ENCODE peak calls at places on chromosomes 16 and 17, in four cellular contexts. One of them, this sample, is unnamed.

GRCh38 chr16:10787304-10787703 is 31.3 kb downstream of the TVP23A start:
- DNase-seq in MM.1S: no peak
- DNase-seq in Peyer's patch: no peak
- DNase-seq in body of pancreas: no peak
- DNase-seq in this sample: no peak

GRCh38 chr17:74077231-74077630 is 126.2 kb upstream of the RPL38 start:
- DNase-seq in MM.1S: no peak
- DNase-seq in Peyer's patch: no peak
- DNase-seq in body of pancreas: no peak
- DNase-seq in this sample: no peak

GRCh38 chr16:29816694-29817441 is 916 bp downstream of the PAGR1 start:
- DNase-seq in MM.1S: peak; percentile 71
- DNase-seq in Peyer's patch: peak; percentile 76
- DNase-seq in body of pancreas: peak; percentile 74
- DNase-seq in this sample: no peak

GRCh38 chr16:84378567-84378966 is 10.2 kb downstream of the ATP2C2 start:
- DNase-seq in MM.1S: no peak
- DNase-seq in Peyer's patch: no peak
- DNase-seq in body of pancreas: no peak
- DNase-seq in this sample: no peak

GRCh38 chr17:77843878-77844260 is 114.6 kb upstream of the TNRC6C start:
- DNase-seq in MM.1S: no peak
- DNase-seq in Peyer's patch: no peak
- DNase-seq in body of pancreas: no peak
- DNase-seq in this sample: no peak

GRCh38 chr17:12046786-12047185 is 26.1 kb downstream of the MAP2K4 start:
- DNase-seq in MM.1S: no peak
- DNase-seq in Peyer's patch: no peak
- DNase-seq in body of pancreas: no peak
- DNase-seq in this sample: no peak

GRCh38 chr17:50268040-50268439 is 6.2 kb upstream of the TMEM92 start:
- DNase-seq in MM.1S: no peak
- DNase-seq in Peyer's patch: no peak
- DNase-seq in body of pancreas: no peak
- DNase-seq in this sample: no peak

GRCh38 chr16:85246473-85246872 is 134.2 kb upstream of the CIBAR2 start:
- DNase-seq in MM.1S: no peak
- DNase-seq in Peyer's patch: no peak
- DNase-seq in body of pancreas: no peak
- DNase-seq in this sample: no peak

GRCh38 chr16:74713325-74713724 is 12.7 kb upstream of the MLKL start:
- DNase-seq in MM.1S: no peak
- DNase-seq in Peyer's patch: no peak
- DNase-seq in body of pancreas: no peak
- DNase-seq in this sample: no peak

GRCh38 chr17:77186141-77186604 is 45.4 kb downstream of the SEC14L1 start:
- DNase-seq in MM.1S: no peak
- DNase-seq in Peyer's patch: peak; percentile 57
- DNase-seq in body of pancreas: no peak
- DNase-seq in this sample: no peak

GRCh38 chr17:7997186-7997585 is 5.2 kb upstream of the GUCY2D start:
- DNase-seq in MM.1S: peak; percentile 94
- DNase-seq in Peyer's patch: peak; percentile 64
- DNase-seq in body of pancreas: peak; percentile 62
- DNase-seq in this sample: no peak

GRCh38 chr16:648071-648785 is 937 bp upstream of the WDR90 start:
- DNase-seq in MM.1S: peak; percentile 81
- DNase-seq in Peyer's patch: peak; percentile 90
- DNase-seq in body of pancreas: peak; percentile 88
- DNase-seq in this sample: no peak

GRCh38 chr16:67399218-67399733 is 6.0 kb upstream of the TPPP3 start:
- DNase-seq in MM.1S: no peak
- DNase-seq in Peyer's patch: peak; percentile 70
- DNase-seq in body of pancreas: peak; percentile 38
- DNase-seq in this sample: no peak

GRCh38 chr16:82834156-82834758 is 207.5 kb downstream of the CDH13 start:
- DNase-seq in MM.1S: no peak
- DNase-seq in Peyer's patch: no peak
- DNase-seq in body of pancreas: no peak
- DNase-seq in this sample: no peak

GRCh38 chr17:61324540-61324868 is 75.1 kb upstream of the TBX2 start:
- DNase-seq in MM.1S: no peak
- DNase-seq in Peyer's patch: no peak
- DNase-seq in body of pancreas: no peak
- DNase-seq in this sample: no peak

GRCh38 chr16:77556203-77556602 is 121.4 kb upstream of the ADAMTS18 start:
- DNase-seq in MM.1S: no peak
- DNase-seq in Peyer's patch: no peak
- DNase-seq in body of pancreas: no peak
- DNase-seq in this sample: no peak

DNA sequence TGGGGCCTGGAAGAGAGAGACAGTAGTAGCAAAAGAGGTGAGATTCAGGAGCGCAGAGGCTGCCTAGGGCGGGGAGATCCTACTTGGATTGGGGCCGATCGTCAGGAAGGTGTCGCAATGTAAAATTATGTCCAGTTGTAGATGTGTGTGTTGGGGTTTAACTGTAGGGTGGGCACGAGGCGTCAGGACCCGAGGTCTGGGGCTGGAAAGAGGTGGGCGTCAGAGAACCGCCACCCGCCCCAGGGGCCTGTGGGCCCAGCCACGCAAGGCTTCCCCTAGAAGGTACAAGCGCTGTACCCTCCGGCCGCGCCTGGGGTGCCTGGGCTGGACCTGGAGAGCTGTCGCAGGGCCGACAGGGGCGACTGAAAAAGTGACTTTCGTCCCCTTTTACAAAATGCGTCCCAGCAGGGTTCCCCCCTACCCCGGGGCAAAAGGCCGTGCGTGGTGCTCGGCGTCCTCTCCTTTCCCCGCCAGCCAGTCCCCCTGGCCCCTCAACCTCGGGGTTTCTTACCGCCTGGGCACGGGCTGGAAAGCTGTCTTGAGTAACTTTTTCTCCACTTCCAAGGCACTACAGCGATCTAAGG is 2.8 kb downstream of the IRX3 start:
- DNase-seq in MM.1S: no peak
- DNase-seq in Peyer's patch: peak; percentile 25
- DNase-seq in body of pancreas: no peak
- DNase-seq in this sample: no peak
- H3K4me3 ChIP-seq in MM.1S: no peak overlapping the region
- H3K4me3 ChIP-seq in Peyer's patch: peak overlapping the region; percentile 27
- H3K4me3 ChIP-seq in body of pancreas: no peak overlapping the region
- H3K4me3 ChIP-seq in this sample: no peak overlapping the region

DNA sequence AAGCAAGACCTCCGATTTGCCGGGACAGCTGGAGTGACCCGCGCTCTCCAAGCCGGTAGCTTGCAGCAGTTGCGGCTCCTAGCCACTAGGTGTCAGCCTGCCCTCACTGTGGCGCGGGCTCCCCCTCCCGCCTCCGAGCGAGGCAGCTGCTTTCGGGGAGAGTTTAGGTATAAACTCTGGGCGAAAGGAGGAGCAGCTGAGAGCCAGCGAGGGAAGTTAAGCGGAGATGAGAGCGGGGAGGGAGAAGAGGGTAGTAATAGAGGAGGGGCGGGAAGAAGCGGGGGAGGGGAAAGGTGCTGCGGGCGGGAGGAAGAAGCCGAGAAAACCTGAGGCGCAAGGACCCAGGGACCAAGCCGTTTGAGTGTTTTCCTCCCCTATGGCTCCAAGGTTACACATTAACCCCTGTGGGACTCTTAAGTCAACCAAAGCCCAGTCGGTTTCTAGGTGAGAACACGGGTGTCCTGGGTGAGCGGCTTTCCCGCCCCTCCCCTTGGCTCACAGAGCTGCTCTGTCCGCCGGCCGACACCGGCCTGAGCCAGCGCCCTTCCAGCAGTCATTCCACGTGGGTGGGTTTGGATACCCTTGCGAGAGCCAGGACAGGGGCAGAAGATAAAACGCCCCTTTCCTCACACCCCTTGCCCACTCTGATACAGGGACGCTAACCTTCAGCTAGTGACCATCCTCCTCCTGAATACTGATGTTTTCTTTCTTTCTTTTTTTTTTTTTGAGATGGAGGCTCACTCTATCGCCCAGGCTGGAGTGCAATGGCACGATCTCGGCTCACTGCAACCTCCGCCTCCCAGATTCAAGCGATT is 1.1 kb upstream of the TLCD1 start:
- DNase-seq in MM.1S: peak; percentile 96
- DNase-seq in Peyer's patch: peak; percentile 97
- DNase-seq in body of pancreas: peak; percentile 95
- DNase-seq in this sample: peak; percentile 81
- H3K4me3 ChIP-seq in MM.1S: peak overlapping the region; percentile 79
- H3K4me3 ChIP-seq in Peyer's patch: peak overlapping the region; percentile 87
- H3K4me3 ChIP-seq in body of pancreas: peak overlapping the region; percentile 54
- H3K4me3 ChIP-seq in this sample: peak overlapping the region; percentile 84

DNA sequence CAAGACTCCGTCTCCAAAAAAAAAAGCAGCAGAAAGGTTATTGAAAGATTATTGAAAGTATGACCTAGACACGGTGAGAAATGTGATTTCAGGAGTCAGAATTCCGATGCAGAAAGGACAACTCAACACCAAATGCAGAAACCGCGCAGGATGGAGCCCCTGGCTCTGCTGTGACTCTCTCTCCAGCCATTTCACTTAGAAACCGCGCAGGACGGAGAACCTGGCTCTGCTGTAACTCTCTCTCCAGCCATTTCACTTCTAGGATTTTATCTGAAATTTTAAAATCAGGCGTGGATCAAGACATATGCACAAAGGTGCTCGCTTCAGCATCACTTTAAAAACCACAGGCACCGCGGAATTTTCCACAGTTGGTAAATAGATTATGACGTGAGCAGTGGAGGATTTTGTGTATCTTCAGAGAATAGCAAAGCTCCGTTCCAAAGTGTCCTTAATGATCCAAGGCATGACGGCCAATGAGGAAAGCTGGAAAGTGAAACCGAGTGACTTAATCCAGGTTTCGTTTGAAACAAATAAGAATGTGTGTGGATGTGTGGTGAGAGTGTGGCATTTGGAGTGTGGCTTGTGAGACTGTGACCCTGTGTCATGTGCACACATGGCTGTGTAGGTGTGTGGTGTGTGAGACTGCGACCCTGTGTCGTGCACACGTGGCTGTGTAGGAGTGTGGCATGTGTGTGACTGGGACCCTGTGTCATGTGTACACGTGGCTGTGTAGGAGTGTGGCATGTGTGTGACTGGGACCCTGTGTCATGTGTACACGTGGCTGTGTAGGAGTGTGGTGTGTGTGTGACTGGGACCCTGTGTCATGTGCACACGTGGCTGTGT is 9.5 kb downstream of the UTS2R start:
- DNase-seq in MM.1S: no peak
- DNase-seq in Peyer's patch: no peak
- DNase-seq in body of pancreas: no peak
- DNase-seq in this sample: no peak
- H3K4me3 ChIP-seq in MM.1S: no peak overlapping the region
- H3K4me3 ChIP-seq in Peyer's patch: peak overlapping the region; percentile 13
- H3K4me3 ChIP-seq in body of pancreas: no peak overlapping the region
- H3K4me3 ChIP-seq in this sample: no peak overlapping the region

DNA sequence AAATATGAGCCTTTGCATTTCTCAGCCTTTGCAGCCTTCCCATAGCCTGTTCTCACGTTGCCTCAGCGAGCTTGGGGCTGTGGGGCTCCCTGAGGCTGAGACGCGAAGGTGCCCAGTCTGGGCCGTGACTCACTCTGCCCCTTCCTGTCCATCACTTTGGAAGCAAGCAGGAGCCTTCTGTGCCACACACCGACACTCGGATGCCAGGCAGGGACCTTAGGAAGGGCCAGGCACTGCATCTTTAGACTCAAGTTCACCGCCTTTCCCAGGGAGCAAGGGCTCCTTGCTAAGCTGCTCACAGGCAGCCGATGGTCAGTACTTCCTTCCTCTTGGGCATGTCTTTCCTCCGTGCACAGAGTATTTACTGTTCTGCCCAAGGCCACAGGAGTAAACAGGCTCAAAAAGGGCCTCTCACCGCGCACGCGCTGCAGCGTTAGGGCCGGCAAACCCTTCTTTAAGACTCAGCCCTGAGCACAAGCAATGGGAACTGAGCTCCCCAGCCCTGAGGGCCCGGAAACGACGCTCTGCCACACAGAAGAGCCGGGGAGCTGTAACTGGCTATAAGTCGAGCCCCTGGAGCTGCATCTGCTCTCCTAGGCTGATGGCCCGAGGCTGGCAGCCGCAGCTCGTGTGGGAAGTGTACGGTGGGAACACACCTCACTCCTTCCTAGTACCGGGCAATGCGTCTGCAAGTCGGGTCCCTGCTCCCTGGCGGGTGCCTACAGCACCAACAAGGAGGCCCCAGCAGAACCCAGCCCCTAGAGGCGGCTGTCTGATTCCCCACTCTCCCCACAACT is 7.2 kb downstream of the TIMM22 start:
- DNase-seq in MM.1S: no peak
- DNase-seq in Peyer's patch: no peak
- DNase-seq in body of pancreas: no peak
- DNase-seq in this sample: no peak
- H3K4me3 ChIP-seq in MM.1S: no peak overlapping the region
- H3K4me3 ChIP-seq in Peyer's patch: no peak overlapping the region
- H3K4me3 ChIP-seq in body of pancreas: no peak overlapping the region
- H3K4me3 ChIP-seq in this sample: no peak overlapping the region

GRCh38 chr16:88533945-88534641 is 36.1 kb upstream of the ZC3H18 start:
- DNase-seq in MM.1S: peak; percentile 67
- DNase-seq in Peyer's patch: peak; percentile 84
- DNase-seq in body of pancreas: peak; percentile 56
- DNase-seq in this sample: peak; percentile 15

GRCh38 chr16:88535857-88536222 is 34.4 kb upstream of the ZC3H18 start:
- DNase-seq in MM.1S: no peak
- DNase-seq in Peyer's patch: no peak
- DNase-seq in body of pancreas: no peak
- DNase-seq in this sample: no peak

GRCh38 chr16:88536510-88536909 is 33.7 kb upstream of the ZC3H18 start:
- DNase-seq in MM.1S: no peak
- DNase-seq in Peyer's patch: no peak
- DNase-seq in body of pancreas: no peak
- DNase-seq in this sample: no peak

GRCh38 chr16:88534731-88535141 is 35.5 kb upstream of the ZC3H18 start:
- DNase-seq in MM.1S: no peak
- DNase-seq in Peyer's patch: no peak
- DNase-seq in body of pancreas: peak; percentile 47
- DNase-seq in this sample: peak; percentile 12

DNA sequence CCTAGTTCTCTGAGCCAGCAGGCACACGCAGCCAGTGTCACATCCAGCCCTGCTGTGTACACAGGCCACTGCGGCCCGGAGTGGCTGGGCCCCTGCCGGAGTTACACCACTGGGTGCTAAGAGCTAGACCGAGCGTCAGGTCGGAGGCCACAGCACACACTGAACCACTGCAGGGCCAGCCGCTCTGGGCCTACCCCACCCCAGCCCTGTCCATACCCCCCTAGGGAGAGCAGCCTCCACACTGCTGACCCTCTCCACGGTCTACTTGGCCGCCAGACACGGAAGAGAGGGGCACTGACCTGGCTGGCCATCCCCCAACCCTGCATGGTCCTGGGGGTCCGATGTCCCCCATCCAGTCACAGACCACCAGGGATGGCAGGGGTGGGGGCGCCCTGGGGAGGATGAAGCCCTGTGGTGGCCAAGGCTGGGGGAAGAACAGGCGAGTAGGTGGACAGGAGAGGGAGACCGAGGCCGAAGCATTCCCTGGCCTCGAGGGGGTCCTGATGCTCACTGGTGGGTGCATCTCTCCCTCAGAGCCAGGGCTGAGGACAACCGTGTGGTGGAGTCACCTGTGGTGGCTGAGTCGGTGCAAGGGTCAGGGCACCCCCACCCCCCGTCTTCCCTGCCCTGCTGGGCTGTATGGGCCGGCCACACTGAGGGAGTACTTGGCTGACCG is 34.9 kb upstream of the ZC3H18 start:
- DNase-seq in MM.1S: no peak
- DNase-seq in Peyer's patch: no peak
- DNase-seq in body of pancreas: no peak
- DNase-seq in this sample: no peak
- H3K4me3 ChIP-seq in MM.1S: peak overlapping the region; percentile 34
- H3K4me3 ChIP-seq in Peyer's patch: peak overlapping the region; percentile 71
- H3K4me3 ChIP-seq in body of pancreas: no peak overlapping the region
- H3K4me3 ChIP-seq in this sample: peak overlapping the region; percentile 77